ENCODE peak calls at places on chromosomes 2 and 18, in five cellular contexts. K is K562, L is GM12878, E is H1, I is HepG2. U is an unnamed sample.

GRCh38 chr2:140873915-140874531 is 1256.8 kb downstream of the LRP1B start:
- DNase-seq in L (no peak), I (no peak), K (no peak), E (no peak), U (peak)

GRCh38 chr2:11753452-11753885 is 7.0 kb downstream of the LPIN1 start:
- DNase-seq in L (peak), E (no peak), K (peak), I (no peak), U (no peak)

GRCh38 chr2:199590323-199590915 is 132.7 kb upstream of the SATB2 start:
- DNase-seq in E (no peak), K (no peak), L (no peak), I (no peak), U (no peak)

GRCh38 chr18:499351-500229 is 911 bp downstream of the COLEC12 start:
- DNase-seq in K (no peak), L (no peak), I (peak), E (no peak), U (peak)

GRCh38 chr18:49023281-49023937 is 72.6 kb upstream of the SMAD7 start:
- DNase-seq in E (no peak), I (no peak), K (no peak), L (no peak), U (no peak)

GRCh38 chr18:68676913-68677312 is 38.0 kb downstream of the TMX3 start:
- DNase-seq in I (no peak), L (no peak), E (no peak), K (no peak), U (no peak)

GRCh38 chr2:167054881-167055280 is 166.6 kb downstream of the XIRP2 start:
- DNase-seq in I (no peak), E (no peak), L (no peak), K (no peak), U (no peak)

GRCh38 chr18:77119851-77120491 is 12.6 kb downstream of the MBP start:
- DNase-seq in I (no peak), L (no peak), E (no peak), K (no peak), U (no peak)

GRCh38 chr2:237614151-237614720 is 13.2 kb upstream of the LRRFIP1 start:
- DNase-seq in E (peak), L (no peak), I (peak), K (no peak), U (no peak)

GRCh38 chr2:229714736-229715541 is 584 bp upstream of the DNER start:
- DNase-seq in K (peak), I (peak), E (peak), L (no peak), U (peak)

GRCh38 chr2:106575955-106576354 is 88.8 kb downstream of the CD8B2 start:
- DNase-seq in E (no peak), L (no peak), I (no peak), K (no peak), U (no peak)

GRCh38 chr2:234730066-234730640 is 221.7 kb upstream of the SH3BP4 start:
- DNase-seq in L (no peak), E (no peak), I (no peak), K (peak), U (no peak)

GRCh38 chr2:214117054-214117453 is 293.8 kb upstream of the VWC2L start:
- DNase-seq in K (no peak), I (no peak), L (no peak), E (no peak), U (no peak)

GRCh38 chr2:8565399-8566154 is 116.3 kb upstream of the ID2 start:
- DNase-seq in L (no peak), E (no peak), K (no peak), I (no peak), U (no peak)

GRCh38 chr2:176581557-176582150 is 312.4 kb downstream of the MTX2 start:
- DNase-seq in E (no peak), L (no peak), K (no peak), I (no peak), U (no peak)

GRCh38 chr2:20940856-20941255 is 103.0 kb downstream of the APOB start:
- DNase-seq in L (no peak), E (no peak), K (no peak), I (no peak), U (no peak)

GRCh38 chr2:113756088-113757058 is at the start of gene SLC35F5:
- DNase-seq in E (peak), I (peak), K (peak), L (peak), U (peak)

GRCh38 chr2:173187911-173188788 is 112.5 kb downstream of the MAP3K20 start:
- DNase-seq in I (no peak), K (peak), L (no peak), E (no peak), U (no peak)

GRCh38 chr2:178478442-178479274 is at the start of gene FKBP7:
- DNase-seq in E (no peak), K (peak), L (peak), I (peak), U (peak)
- TF ChIP-seq POLR2A in E (peak), K (peak), L (peak), I (peak), U (peak)

GRCh38 chr18:33583901-33584300 is 5.9 kb downstream of the ASXL3 start:
- DNase-seq in I (no peak), K (no peak), L (no peak), E (no peak), U (no peak)
- TF ChIP-seq CHD2 in I (no peak), K (no peak), L (no peak), E (no peak), U (no peak)

DNA sequence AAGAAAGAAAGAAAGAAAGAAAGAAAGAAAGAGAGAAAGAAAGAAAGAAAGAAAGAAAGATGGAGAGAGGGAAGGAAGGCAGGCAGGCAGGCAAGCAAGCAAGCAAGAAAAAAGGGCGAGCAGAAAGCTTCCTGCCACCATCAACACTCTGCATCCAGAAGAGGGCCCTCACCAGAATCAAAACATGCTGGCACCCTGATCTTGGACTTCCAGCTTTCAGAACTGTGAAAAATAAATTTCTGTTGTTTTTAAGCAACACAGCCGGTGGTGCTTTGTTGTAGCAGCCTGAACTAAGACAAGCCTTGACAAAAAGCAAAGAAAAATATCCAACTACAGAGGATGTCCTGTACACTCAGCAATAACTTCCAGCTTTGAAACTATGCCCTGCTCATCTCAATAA is 401.7 kb downstream of the LRATD1 start:
- DNase-seq in K (no peak), L (no peak), I (no peak), E (no peak), U (no peak)
- TF ChIP-seq POLR2A in K (no peak), L (no peak), I (no peak), E (no peak), U (no peak)

DNA sequence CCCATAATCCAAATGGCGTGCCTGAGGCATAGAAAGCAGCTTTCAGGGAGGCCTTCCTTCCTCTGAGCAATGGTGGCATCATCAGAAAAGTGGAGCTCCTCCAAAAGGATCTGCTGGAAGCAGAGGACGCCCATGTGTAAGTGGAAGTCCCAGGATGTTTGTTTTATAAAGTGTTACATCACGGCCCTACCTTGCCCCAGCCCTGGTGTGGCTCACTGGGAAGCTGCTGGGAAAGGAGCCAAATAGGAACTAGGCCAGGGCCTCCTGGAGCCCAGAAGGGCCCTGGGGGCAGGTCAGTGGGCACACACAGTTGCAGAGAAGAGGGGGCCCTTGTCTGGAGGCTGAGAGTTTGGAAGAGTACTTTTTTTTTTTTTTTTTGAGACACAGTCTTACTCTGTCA is 4.2 kb upstream of the ODC1 start:
- DNase-seq in I (peak), E (no peak), K (no peak), L (no peak), U (peak)
- TF ChIP-seq CHD2 in I (no peak), E (no peak), K (no peak), L (no peak), U (no peak)

GRCh38 chr2:88691339-88692183 is at the start of gene RPIA:
- DNase-seq in E (peak), I (peak), L (peak), K (peak), U (peak)
- TF ChIP-seq POLR2A in E (peak), I (peak), L (peak), K (peak), U (peak)

GRCh38 chr2:189151897-189152296 is 27.7 kb downstream of the COL5A2 start:
- DNase-seq in L (no peak), K (no peak), I (no peak), E (no peak), U (no peak)

GRCh38 chr2:189147989-189148388 is 31.6 kb downstream of the COL5A2 start:
- DNase-seq in K (no peak), I (no peak), E (no peak), L (no peak), U (no peak)

GRCh38 chr2:189152476-189152875 is 27.1 kb downstream of the COL5A2 start:
- DNase-seq in K (no peak), E (no peak), L (no peak), I (no peak), U (no peak)

GRCh38 chr2:189147361-189147760 is 32.2 kb downstream of the COL5A2 start:
- DNase-seq in I (no peak), K (no peak), E (no peak), L (no peak), U (no peak)

GRCh38 chr2:189149981-189150380 is 29.6 kb downstream of the COL5A2 start:
- DNase-seq in I (no peak), L (no peak), K (no peak), E (no peak), U (peak)
- TF ChIP-seq CHD2 in I (no peak), L (no peak), K (no peak), E (no peak), U (no peak)

GRCh38 chr2:226031078-226031937 is 631.8 kb downstream of the NYAP2 start:
- DNase-seq in K (no peak), E (peak), L (no peak), I (peak), U (peak)
- TF ChIP-seq POLR2A in K (no peak), E (no peak), L (no peak), I (peak), U (peak)

U was measured in A549.